ENCODE peak calls at places on chromosome 16, in six cellular contexts. One of them, this sample, is unnamed.

GRCh38 chr16:88461291-88462269 is 8.5 kb downstream of the ZFPM1 start:
- DNase-seq in SK-N-SH: no peak
- DNase-seq in K562: peak; percentile 81
- DNase-seq in GM12878: no peak
- DNase-seq in H1: peak; percentile 44
- DNase-seq in HepG2: no peak
- DNase-seq in this sample: no peak

GRCh38 chr16:28139530-28139929 is 72.2 kb downstream of the XPO6 start:
- DNase-seq in SK-N-SH: no peak
- DNase-seq in K562: no peak
- DNase-seq in GM12878: no peak
- DNase-seq in H1: no peak
- DNase-seq in HepG2: no peak
- DNase-seq in this sample: no peak

GRCh38 chr16:76441886-76442285 is 164.7 kb downstream of the CNTNAP4 start:
- DNase-seq in SK-N-SH: no peak
- DNase-seq in K562: no peak
- DNase-seq in GM12878: no peak
- DNase-seq in H1: no peak
- DNase-seq in HepG2: no peak
- DNase-seq in this sample: no peak

GRCh38 chr16:29230671-29231091 is 175.8 kb downstream of the NPIPB11 start:
- DNase-seq in SK-N-SH: no peak
- DNase-seq in K562: no peak
- DNase-seq in GM12878: no peak
- DNase-seq in H1: no peak
- DNase-seq in HepG2: no peak
- DNase-seq in this sample: no peak

GRCh38 chr16:17350212-17350611 is 120.5 kb downstream of the XYLT1 start:
- DNase-seq in SK-N-SH: no peak
- DNase-seq in K562: no peak
- DNase-seq in GM12878: no peak
- DNase-seq in H1: no peak
- DNase-seq in HepG2: no peak
- DNase-seq in this sample: no peak

GRCh38 chr16:24729967-24730815 is 740 bp downstream of the TNRC6A start:
- DNase-seq in SK-N-SH: peak; percentile 80
- DNase-seq in K562: peak; percentile 76
- DNase-seq in GM12878: no peak
- DNase-seq in H1: no peak
- DNase-seq in HepG2: no peak
- DNase-seq in this sample: peak; percentile 4

GRCh38 chr16:84358601-84359295 is 9.6 kb upstream of the ATP2C2 start:
- DNase-seq in SK-N-SH: no peak
- DNase-seq in K562: no peak
- DNase-seq in GM12878: no peak
- DNase-seq in H1: no peak
- DNase-seq in HepG2: no peak
- DNase-seq in this sample: no peak

GRCh38 chr16:27965801-27966200 is 97.7 kb downstream of the GSG1L start:
- DNase-seq in SK-N-SH: no peak
- DNase-seq in K562: no peak
- DNase-seq in GM12878: no peak
- DNase-seq in H1: no peak
- DNase-seq in HepG2: no peak
- DNase-seq in this sample: no peak

GRCh38 chr16:88063201-88063773 is 112.1 kb downstream of the BANP start:
- DNase-seq in SK-N-SH: peak; percentile 87
- DNase-seq in K562: no peak
- DNase-seq in GM12878: no peak
- DNase-seq in H1: no peak
- DNase-seq in HepG2: no peak
- DNase-seq in this sample: no peak

GRCh38 chr16:58495861-58496331 is 4.0 kb upstream of the NDRG4 start:
- DNase-seq in SK-N-SH: no peak
- DNase-seq in K562: no peak
- DNase-seq in GM12878: no peak
- DNase-seq in H1: no peak
- DNase-seq in HepG2: no peak
- DNase-seq in this sample: no peak

GRCh38 chr16:4618645-4619418 is 4.1 kb upstream of the UBALD1 start:
- DNase-seq in SK-N-SH: no peak
- DNase-seq in K562: no peak
- DNase-seq in GM12878: no peak
- DNase-seq in H1: no peak
- DNase-seq in HepG2: peak; percentile 56
- DNase-seq in this sample: no peak

GRCh38 chr16:85323961-85324253 is 211.6 kb upstream of the CIBAR2 start:
- DNase-seq in SK-N-SH: no peak
- DNase-seq in K562: no peak
- DNase-seq in GM12878: no peak
- DNase-seq in H1: no peak
- DNase-seq in HepG2: no peak
- DNase-seq in this sample: no peak

GRCh38 chr16:64153718-64154117 is 968.1 kb downstream of the CDH11 start:
- DNase-seq in SK-N-SH: no peak
- DNase-seq in K562: no peak
- DNase-seq in GM12878: no peak
- DNase-seq in H1: no peak
- DNase-seq in HepG2: no peak
- DNase-seq in this sample: no peak

GRCh38 chr16:13961099-13961811 is 41.3 kb downstream of the ERCC4 start:
- DNase-seq in SK-N-SH: no peak
- DNase-seq in K562: no peak
- DNase-seq in GM12878: no peak
- DNase-seq in H1: no peak
- DNase-seq in HepG2: peak; percentile 56
- DNase-seq in this sample: no peak

GRCh38 chr16:79618041-79618711 is 17.6 kb upstream of the MAF start:
- DNase-seq in SK-N-SH: no peak
- DNase-seq in K562: no peak
- DNase-seq in GM12878: no peak
- DNase-seq in H1: no peak
- DNase-seq in HepG2: no peak
- DNase-seq in this sample: no peak

GRCh38 chr16:73669535-73670274 is 621.8 kb upstream of the ZFHX3 start:
- DNase-seq in SK-N-SH: no peak
- DNase-seq in K562: no peak
- DNase-seq in GM12878: no peak
- DNase-seq in H1: no peak
- DNase-seq in HepG2: no peak
- DNase-seq in this sample: no peak

GRCh38 chr16:48617711-48618148 is 7.8 kb upstream of the N4BP1 start:
- DNase-seq in SK-N-SH: no peak
- DNase-seq in K562: no peak
- DNase-seq in GM12878: no peak
- DNase-seq in H1: no peak
- DNase-seq in HepG2: no peak
- DNase-seq in this sample: no peak

GRCh38 chr16:3754304-3754703 is 37.0 kb upstream of the TRAP1 start:
- DNase-seq in SK-N-SH: no peak
- DNase-seq in K562: no peak
- DNase-seq in GM12878: no peak
- DNase-seq in H1: no peak
- DNase-seq in HepG2: no peak
- DNase-seq in this sample: no peak

DNA sequence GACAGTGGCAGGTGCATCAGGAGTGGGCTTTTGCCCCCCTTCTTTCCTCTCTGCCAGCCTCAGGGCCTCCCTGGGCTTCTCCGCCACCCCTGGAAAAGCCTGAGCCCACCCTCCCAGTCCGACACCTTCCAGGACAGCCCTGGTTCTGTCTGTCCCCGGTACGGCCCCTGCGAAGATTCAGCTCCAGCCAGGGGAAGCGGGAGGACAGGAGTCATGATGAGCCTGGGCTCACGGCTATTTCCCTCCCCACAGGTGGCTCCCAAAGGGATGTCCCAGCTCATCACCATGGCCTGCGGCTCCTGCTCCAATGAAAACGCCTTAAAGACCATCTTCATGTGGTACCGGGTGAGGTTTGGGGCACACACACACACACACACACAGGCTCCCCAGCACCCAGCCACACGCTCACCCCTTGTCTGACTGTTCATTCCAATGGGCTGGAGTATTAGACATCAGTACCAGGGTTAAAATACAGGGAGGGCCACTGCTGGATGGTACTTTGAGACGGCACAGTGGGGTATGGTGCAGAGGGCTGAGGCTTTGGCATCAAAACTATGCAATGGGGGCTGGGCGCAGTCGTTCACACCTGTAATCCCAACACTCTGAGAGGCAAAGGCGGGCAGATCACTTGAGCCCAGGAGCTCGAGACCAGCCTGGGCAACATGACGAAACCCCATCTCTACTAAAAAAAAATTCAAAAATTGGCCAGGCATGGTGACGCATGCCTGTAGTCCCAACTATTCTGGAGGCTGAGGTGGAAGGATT is 32.8 kb downstream of the TMEM186 start:
- DNase-seq in SK-N-SH: no peak
- DNase-seq in K562: no peak
- DNase-seq in GM12878: no peak
- DNase-seq in H1: no peak
- DNase-seq in HepG2: no peak
- DNase-seq in this sample: no peak
- TF ChIP-seq GABPA in SK-N-SH: no peak
- TF ChIP-seq GABPA in K562: no peak
- TF ChIP-seq GABPA in GM12878: no peak
- TF ChIP-seq GABPA in H1: no peak
- TF ChIP-seq GABPA in HepG2: no peak
- TF ChIP-seq GABPA in this sample: no peak

GRCh38 chr16:1464894-1465566 is 9.8 kb downstream of the CLCN7 start:
- DNase-seq in SK-N-SH: no peak
- DNase-seq in K562: no peak
- DNase-seq in GM12878: no peak
- DNase-seq in H1: no peak
- DNase-seq in HepG2: no peak
- DNase-seq in this sample: no peak
- TF ChIP-seq CTCF in SK-N-SH: no peak
- TF ChIP-seq CTCF in K562: no peak
- TF ChIP-seq CTCF in GM12878: no peak
- TF ChIP-seq CTCF in H1: no peak
- TF ChIP-seq CTCF in HepG2: no peak
- TF ChIP-seq CTCF in this sample: no peak

DNA sequence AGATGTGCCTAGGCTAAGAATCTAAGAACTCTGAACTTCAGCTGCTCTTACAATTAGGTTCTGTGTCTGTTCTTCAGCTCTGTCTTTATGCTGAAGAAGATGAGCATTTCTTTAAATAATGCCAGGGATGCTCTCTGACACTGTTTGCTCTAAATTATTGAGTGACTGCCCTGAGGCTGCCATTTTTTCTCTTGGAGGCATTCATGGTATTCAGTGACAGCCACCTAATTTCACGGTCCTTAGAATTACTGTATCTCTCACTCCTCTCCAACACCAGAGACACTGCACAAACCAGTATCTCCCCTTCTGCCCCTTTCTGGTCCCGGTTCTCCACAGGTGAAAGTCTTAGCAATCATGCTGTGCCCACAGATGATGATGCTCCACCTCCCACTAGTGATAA is 123.6 kb upstream of the MPHOSPH6 start:
- DNase-seq in SK-N-SH: no peak
- DNase-seq in K562: no peak
- DNase-seq in GM12878: no peak
- DNase-seq in H1: no peak
- DNase-seq in HepG2: no peak
- DNase-seq in this sample: no peak
- TF ChIP-seq GABPA in SK-N-SH: no peak
- TF ChIP-seq GABPA in K562: no peak
- TF ChIP-seq GABPA in GM12878: no peak
- TF ChIP-seq GABPA in H1: no peak
- TF ChIP-seq GABPA in HepG2: no peak
- TF ChIP-seq GABPA in this sample: no peak

GRCh38 chr16:51139568-51139967 is 11.5 kb downstream of the SALL1 start:
- DNase-seq in SK-N-SH: no peak
- DNase-seq in K562: no peak
- DNase-seq in GM12878: no peak
- DNase-seq in H1: no peak
- DNase-seq in HepG2: no peak
- DNase-seq in this sample: no peak
- TF ChIP-seq CTCF in SK-N-SH: no peak
- TF ChIP-seq CTCF in K562: no peak
- TF ChIP-seq CTCF in GM12878: no peak
- TF ChIP-seq CTCF in H1: no peak
- TF ChIP-seq CTCF in HepG2: no peak
- TF ChIP-seq CTCF in this sample: no peak

GRCh38 chr16:69428652-69429051 is 4.2 kb downstream of the CYB5B start:
- DNase-seq in SK-N-SH: no peak
- DNase-seq in K562: no peak
- DNase-seq in GM12878: no peak
- DNase-seq in H1: no peak
- DNase-seq in HepG2: peak; percentile 21
- DNase-seq in this sample: no peak

GRCh38 chr16:69424053-69424934 is at the start of gene CYB5B:
- DNase-seq in SK-N-SH: peak; percentile 91
- DNase-seq in K562: peak; percentile 98
- DNase-seq in GM12878: peak; percentile 98
- DNase-seq in H1: peak; percentile 95
- DNase-seq in HepG2: peak; percentile 97
- DNase-seq in this sample: peak; percentile 98

GRCh38 chr16:69423189-69423588 is 1.2 kb upstream of the CYB5B start:
- DNase-seq in SK-N-SH: no peak
- DNase-seq in K562: no peak
- DNase-seq in GM12878: no peak
- DNase-seq in H1: no peak
- DNase-seq in HepG2: no peak
- DNase-seq in this sample: no peak

GRCh38 chr16:69419956-69420355 is 4.5 kb upstream of the CYB5B start:
- DNase-seq in SK-N-SH: no peak
- DNase-seq in K562: no peak
- DNase-seq in GM12878: no peak
- DNase-seq in H1: no peak
- DNase-seq in HepG2: no peak
- DNase-seq in this sample: no peak

DNA sequence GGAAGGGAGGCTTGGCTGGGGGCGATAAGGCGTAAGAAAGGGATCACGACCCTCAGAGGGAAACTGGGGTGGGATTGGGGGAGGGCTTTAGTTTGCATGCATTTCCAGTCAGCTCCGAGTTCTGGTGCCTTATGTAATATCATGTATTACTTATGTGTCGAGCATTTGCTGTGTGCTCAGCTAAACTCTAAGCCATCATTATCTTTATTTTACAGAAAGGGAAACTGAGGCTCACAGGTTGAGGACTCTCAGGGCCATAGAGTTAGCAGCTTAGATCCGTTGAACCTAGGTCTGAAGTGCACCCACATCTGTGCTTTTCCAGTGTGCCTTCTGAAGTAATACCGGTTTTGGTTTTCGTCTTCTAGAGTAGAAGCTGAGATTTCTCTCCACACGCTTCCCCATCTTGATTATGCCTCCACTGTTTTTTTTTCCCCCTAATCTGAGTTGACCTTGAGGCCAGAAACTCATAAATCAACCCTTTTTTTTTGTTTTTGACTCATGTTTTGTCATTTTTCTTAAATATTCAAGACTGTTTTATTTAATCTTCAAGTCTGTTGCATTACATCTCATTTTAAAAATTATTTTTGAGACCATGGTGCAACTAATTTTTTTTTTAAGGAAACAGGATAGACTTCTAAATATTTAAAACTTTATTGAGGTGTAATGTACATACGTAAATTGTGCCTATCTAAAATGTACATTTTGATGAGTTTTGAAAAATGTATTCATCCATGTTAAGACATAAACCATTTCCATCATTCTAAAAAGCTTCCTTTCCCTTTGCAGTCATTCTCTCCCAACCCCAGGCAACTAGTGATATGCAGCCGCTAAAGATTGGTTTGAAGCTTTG is 741 bp downstream of the CYB5B start:
- DNase-seq in SK-N-SH: peak; percentile 28
- DNase-seq in K562: no peak
- DNase-seq in GM12878: no peak
- DNase-seq in H1: no peak
- DNase-seq in HepG2: no peak
- DNase-seq in this sample: no peak
- TF ChIP-seq GABPA in SK-N-SH: no peak
- TF ChIP-seq GABPA in K562: no peak
- TF ChIP-seq GABPA in GM12878: no peak
- TF ChIP-seq GABPA in H1: no peak
- TF ChIP-seq GABPA in HepG2: no peak
- TF ChIP-seq GABPA in this sample: no peak